ENCODE peak calls at places on chromosomes 3 and 15, in nine cellular contexts. P is brain microvascular endothelial cell, X is psoas muscle, R is ovary, J is GM06990, L is body of pancreas, O is fibroblast of mammary gland, K is GM12878, E is GM13976. M is an unnamed sample.

GRCh38 chr15:90883971-90884718 is at the start of gene FES:
- DNase-seq in O (no peak), E (peak; percentile 51), K (no peak), X (peak; percentile 71), P (no peak), L (peak; percentile 65), J (peak; percentile 36), R (peak; percentile 69), M (peak; percentile 58)

GRCh38 chr3:81743096-81744025 is 18.1 kb downstream of the GBE1 start:
- DNase-seq in K (no peak), E (no peak), R (peak; percentile 42), L (peak; percentile 58), X (no peak), P (peak; percentile 95), J (no peak), O (peak; percentile 99), M (no peak)

GRCh38 chr15:70430029-70430428 is 332.3 kb upstream of the TLE3 start:
- DNase-seq in X (no peak), R (no peak), P (peak; percentile 8), E (no peak), K (no peak), J (no peak), O (peak; percentile 77), L (no peak), M (no peak)

GRCh38 chr3:130866327-130866726 is 27.6 kb upstream of the ATP2C1 start:
- DNase-seq in K (no peak), R (no peak), E (no peak), O (no peak), L (no peak), J (no peak), X (no peak), P (no peak), M (no peak)

GRCh38 chr3:72550582-72551262 is 297.5 kb downstream of the SHQ1 start:
- DNase-seq in J (no peak), K (no peak), R (no peak), E (peak; percentile 45), P (no peak), O (no peak), X (no peak), L (no peak), M (no peak)

GRCh38 chr15:39747326-39747725 is 35.3 kb downstream of the FSIP1 start:
- DNase-seq in O (peak; percentile 76), J (no peak), E (no peak), X (no peak), R (no peak), L (no peak), K (no peak), P (peak; percentile 65), M (no peak)

GRCh38 chr15:35690698-35691116 is 144.7 kb upstream of the DPH6 start:
- DNase-seq in X (no peak), P (peak; percentile 97), O (peak; percentile 94), R (peak; percentile 39), L (no peak), K (no peak), J (no peak), E (no peak), M (no peak)

GRCh38 chr3:169327969-169328368 is 335.5 kb downstream of the MECOM start:
- DNase-seq in P (no peak), E (no peak), R (no peak), K (no peak), O (no peak), J (no peak), X (no peak), L (no peak), M (no peak)

GRCh38 chr3:167750273-167750971 is 14.9 kb downstream of the SERPINI1 start:
- DNase-seq in K (peak; percentile 52), E (peak; percentile 58), O (no peak), R (no peak), L (no peak), X (no peak), J (peak; percentile 27), P (no peak), M (no peak)

GRCh38 chr15:64559243-64559642 is 98.9 kb downstream of the ZNF609 start:
- DNase-seq in K (no peak), J (no peak), E (no peak), R (no peak), L (no peak), O (no peak), X (no peak), P (no peak), M (no peak)

GRCh38 chr3:174949523-174949922 is 90.4 kb downstream of the NAALADL2 start:
- DNase-seq in O (peak; percentile 95), R (no peak), J (no peak), P (peak; percentile 95), K (no peak), L (no peak), E (no peak), X (no peak), M (no peak)

GRCh38 chr3:61896251-61896650 is 334.9 kb downstream of the PTPRG start:
- DNase-seq in R (no peak), X (no peak), P (no peak), J (no peak), L (no peak), K (no peak), O (no peak), E (no peak), M (no peak)

GRCh38 chr3:194245975-194246561 is 105.1 kb downstream of the CPN2 start:
- DNase-seq in O (no peak), X (no peak), E (no peak), K (no peak), L (no peak), J (no peak), R (no peak), P (no peak), M (no peak)

GRCh38 chr15:28921925-28922711 is 36.3 kb downstream of the APBA2 start:
- DNase-seq in O (no peak), K (no peak), R (no peak), J (no peak), P (no peak), X (no peak), L (no peak), E (no peak), M (no peak)
- TF ChIP-seq CTCF in O (no peak), K (no peak), R (no peak), J (peak; percentile 14), P (peak; percentile 52), X (no peak), L (no peak), E (no peak), M (peak; percentile 25)

DNA sequence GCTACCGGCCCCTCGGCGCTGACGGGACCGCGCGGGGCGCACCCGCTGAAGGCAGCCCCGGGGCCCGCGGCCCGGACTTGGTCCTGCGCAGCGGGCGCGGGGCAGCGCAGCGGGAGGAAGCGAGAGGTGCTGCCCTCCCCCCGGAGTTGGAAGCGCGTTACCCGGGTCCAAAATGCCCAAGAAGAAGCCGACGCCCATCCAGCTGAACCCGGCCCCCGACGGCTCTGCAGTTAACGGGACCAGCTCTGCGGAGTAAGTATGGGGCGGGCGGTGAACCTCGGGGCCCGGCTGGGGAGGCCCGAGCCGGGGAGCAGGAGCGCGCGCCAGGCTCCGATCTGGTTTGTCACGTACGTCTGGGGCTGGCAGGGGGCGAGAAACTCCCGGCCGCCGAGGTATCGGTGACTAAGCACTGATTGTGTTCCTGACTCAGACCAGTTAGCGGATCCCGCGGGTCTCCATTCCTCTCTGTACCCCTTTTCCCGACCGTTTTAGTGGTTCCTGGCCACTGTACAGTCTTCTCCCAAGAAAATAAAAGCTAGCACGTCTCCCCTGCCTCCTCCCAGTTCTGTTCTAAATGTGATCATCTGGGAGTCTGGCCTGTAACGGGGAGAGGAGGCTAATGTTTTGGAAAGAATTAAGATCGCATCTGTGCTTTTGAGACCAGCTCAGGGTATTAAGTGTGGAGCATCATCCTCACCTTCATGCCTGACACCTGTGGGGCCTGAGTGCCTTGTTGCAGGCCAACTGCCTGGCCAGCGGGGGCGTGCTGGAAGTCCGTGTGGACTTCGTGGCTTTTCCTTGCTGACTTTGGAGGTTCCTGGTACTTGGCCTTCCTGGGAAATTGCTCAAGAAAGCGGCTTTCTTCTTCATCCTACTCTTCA is 704 bp downstream of the MAP2K1 start:
- DNase-seq in K (no peak), E (peak; percentile 60), R (peak; percentile 63), L (peak; percentile 73), P (peak; percentile 77), O (peak; percentile 68), J (peak; percentile 73), X (peak; percentile 75), M (peak; percentile 61)
- TF ChIP-seq CTCF in K (peak; percentile 50), E (peak; percentile 36), R (no peak), L (no peak), P (peak; percentile 54), O (peak; percentile 27), J (peak; percentile 57), X (peak; percentile 24), M (peak; percentile 19)

DNA sequence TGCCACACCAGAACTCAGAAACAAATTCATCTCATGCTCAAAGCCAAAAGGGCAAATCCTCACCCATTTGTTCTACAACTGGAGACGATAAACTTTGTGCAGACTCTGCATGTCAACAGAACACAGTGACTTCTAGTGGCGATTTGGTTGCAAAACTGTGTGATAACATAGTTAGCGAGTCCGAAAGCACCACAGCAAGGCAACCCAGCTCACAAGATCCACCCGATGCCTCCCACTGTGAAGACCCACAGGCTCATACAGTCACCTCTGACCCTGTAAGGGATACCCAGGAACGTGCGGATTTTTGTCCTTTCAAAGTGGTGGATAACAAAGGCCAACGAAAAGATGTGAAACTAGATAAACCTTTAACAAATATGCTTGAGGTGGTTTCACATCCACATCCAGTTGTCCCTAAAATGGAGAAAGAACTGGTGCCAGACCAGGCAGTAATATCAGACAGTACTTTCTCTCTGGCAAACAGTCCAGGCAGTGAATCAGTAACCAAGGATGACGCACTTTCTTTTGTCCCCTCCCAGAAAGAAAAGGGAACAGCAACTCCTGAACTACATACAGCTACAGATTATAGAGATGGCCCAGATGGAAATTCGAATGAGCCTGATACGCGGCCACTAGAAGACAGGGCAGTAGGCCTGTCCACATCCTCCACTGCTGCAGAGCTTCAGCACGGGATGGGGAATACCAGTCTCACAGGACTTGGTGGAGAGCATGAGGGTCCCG is 199.7 kb downstream of the AKAP13 start:
- DNase-seq in K (no peak), J (no peak), X (no peak), P (no peak), L (peak; percentile 73), R (no peak), O (peak; percentile 86), E (no peak), M (no peak)
- TF ChIP-seq CTCF in K (no peak), J (peak; percentile 27), X (no peak), P (no peak), L (no peak), R (no peak), O (no peak), E (no peak), M (no peak)

GRCh38 chr3:12884104-12884742 is 42.9 kb upstream of the RPL32 start:
- DNase-seq in L (no peak), X (peak; percentile 35), P (no peak), K (no peak), E (no peak), J (no peak), O (no peak), R (peak; percentile 52), M (no peak)
- TF ChIP-seq CTCF in L (no peak), X (no peak), P (no peak), K (no peak), E (no peak), J (no peak), O (no peak), R (no peak), M (no peak)

GRCh38 chr15:46304320-46304719 is 669.5 kb downstream of the SQOR start:
- DNase-seq in J (no peak), K (no peak), X (no peak), P (no peak), R (no peak), E (no peak), L (no peak), O (peak; percentile 10), M (peak; percentile 35)
- TF ChIP-seq CTCF in J (peak; percentile 49), K (peak; percentile 14), X (no peak), P (peak; percentile 54), R (peak; percentile 8), E (no peak), L (no peak), O (peak; percentile 41), M (peak; percentile 61)

GRCh38 chr3:13237776-13238490 is 164.7 kb upstream of the IQSEC1 start:
- DNase-seq in E (no peak), K (no peak), O (no peak), P (no peak), R (no peak), L (no peak), J (no peak), X (no peak), M (no peak)
- TF ChIP-seq CTCF in E (no peak), K (no peak), O (no peak), P (no peak), R (no peak), L (no peak), J (no peak), X (no peak), M (no peak)